ENCODE peak calls at places on chromosomes 3 and 15, in four cellular contexts. One of them, this sample, is unnamed.

GRCh38 chr3:181629029-181629428 is 82.7 kb upstream of the SOX2 start:
- DNase-seq in WERI-Rb-1: no peak
- DNase-seq in H9: no peak
- DNase-seq in cardiac muscle cell: peak; percentile 28
- DNase-seq in this sample: no peak

GRCh38 chr3:44019736-44020135 is 221.9 kb upstream of the TOPAZ1 start:
- DNase-seq in H9: no peak
- DNase-seq in WERI-Rb-1: no peak
- DNase-seq in cardiac muscle cell: no peak
- DNase-seq in this sample: no peak

GRCh38 chr3:195196266-195196665 is 74.7 kb downstream of the XXYLT1 start:
- DNase-seq in WERI-Rb-1: no peak
- DNase-seq in cardiac muscle cell: peak; percentile 59
- DNase-seq in H9: no peak
- DNase-seq in this sample: no peak

GRCh38 chr3:27978440-27978839 is 256.3 kb upstream of the EOMES start:
- DNase-seq in cardiac muscle cell: no peak
- DNase-seq in WERI-Rb-1: no peak
- DNase-seq in H9: no peak
- DNase-seq in this sample: no peak

GRCh38 chr15:91465696-91466095 is 365.6 kb downstream of the SV2B start:
- DNase-seq in cardiac muscle cell: no peak
- DNase-seq in WERI-Rb-1: no peak
- DNase-seq in H9: no peak
- DNase-seq in this sample: no peak

GRCh38 chr3:16090013-16090412 is 84.5 kb upstream of the GALNT15 start:
- DNase-seq in H9: no peak
- DNase-seq in WERI-Rb-1: no peak
- DNase-seq in cardiac muscle cell: peak; percentile 95
- DNase-seq in this sample: no peak

GRCh38 chr3:3165241-3165640 is 14.2 kb downstream of the CRBN start:
- DNase-seq in H9: no peak
- DNase-seq in cardiac muscle cell: no peak
- DNase-seq in WERI-Rb-1: no peak
- DNase-seq in this sample: no peak

GRCh38 chr15:39362832-39363561 is 217.9 kb upstream of the THBS1 start:
- DNase-seq in cardiac muscle cell: peak; percentile 90
- DNase-seq in H9: no peak
- DNase-seq in WERI-Rb-1: no peak
- DNase-seq in this sample: no peak

GRCh38 chr15:67072442-67072841 is 7.0 kb downstream of the SMAD3 start:
- DNase-seq in H9: no peak
- DNase-seq in cardiac muscle cell: no peak
- DNase-seq in WERI-Rb-1: no peak
- DNase-seq in this sample: no peak

GRCh38 chr3:160291290-160291908 is 66.2 kb downstream of the C3orf80 start:
- DNase-seq in WERI-Rb-1: no peak
- DNase-seq in H9: no peak
- DNase-seq in cardiac muscle cell: no peak
- DNase-seq in this sample: no peak

GRCh38 chr3:5232570-5232969 is 45.1 kb downstream of the EDEM1 start:
- DNase-seq in WERI-Rb-1: no peak
- DNase-seq in cardiac muscle cell: no peak
- DNase-seq in H9: peak; percentile 68
- DNase-seq in this sample: no peak

GRCh38 chr3:166263460-166263859 is 426.2 kb upstream of the BCHE start:
- DNase-seq in cardiac muscle cell: no peak
- DNase-seq in H9: no peak
- DNase-seq in WERI-Rb-1: no peak
- DNase-seq in this sample: no peak
- TF ChIP-seq CTCF in cardiac muscle cell: no peak
- TF ChIP-seq CTCF in H9: peak; percentile 20
- TF ChIP-seq CTCF in WERI-Rb-1: no peak
- TF ChIP-seq CTCF in this sample: peak; percentile 38

GRCh38 chr15:52464478-52464877 is 64.2 kb downstream of the MYO5A start:
- DNase-seq in WERI-Rb-1: no peak
- DNase-seq in cardiac muscle cell: no peak
- DNase-seq in H9: no peak
- DNase-seq in this sample: no peak

GRCh38 chr15:52466134-52466701 is 62.5 kb downstream of the MYO5A start:
- DNase-seq in H9: peak; percentile 68
- DNase-seq in cardiac muscle cell: no peak
- DNase-seq in WERI-Rb-1: no peak
- DNase-seq in this sample: no peak

GRCh38 chr15:52462806-52463360 is 65.8 kb downstream of the MYO5A start:
- DNase-seq in cardiac muscle cell: no peak
- DNase-seq in WERI-Rb-1: no peak
- DNase-seq in H9: no peak
- DNase-seq in this sample: no peak

GRCh38 chr15:52464040-52464439 is 64.6 kb downstream of the MYO5A start:
- DNase-seq in WERI-Rb-1: no peak
- DNase-seq in cardiac muscle cell: no peak
- DNase-seq in H9: no peak
- DNase-seq in this sample: no peak

GRCh38 chr15:52463638-52464037 is 65.0 kb downstream of the MYO5A start:
- DNase-seq in H9: no peak
- DNase-seq in WERI-Rb-1: no peak
- DNase-seq in cardiac muscle cell: peak; percentile 13
- DNase-seq in this sample: no peak
- TF ChIP-seq CTCF in H9: peak; percentile 12
- TF ChIP-seq CTCF in WERI-Rb-1: peak; percentile 5
- TF ChIP-seq CTCF in cardiac muscle cell: no peak
- TF ChIP-seq CTCF in this sample: no peak

GRCh38 chr15:90382305-90382704 is 5.7 kb upstream of the IQGAP1 start:
- DNase-seq in H9: no peak
- DNase-seq in cardiac muscle cell: no peak
- DNase-seq in WERI-Rb-1: no peak
- DNase-seq in this sample: no peak
- TF ChIP-seq CTCF in H9: no peak
- TF ChIP-seq CTCF in cardiac muscle cell: no peak
- TF ChIP-seq CTCF in WERI-Rb-1: no peak
- TF ChIP-seq CTCF in this sample: no peak

GRCh38 chr15:25268166-25268565 is 170.7 kb downstream of the UBE3A start:
- DNase-seq in WERI-Rb-1: no peak
- DNase-seq in cardiac muscle cell: no peak
- DNase-seq in H9: no peak
- DNase-seq in this sample: no peak
- TF ChIP-seq CTCF in WERI-Rb-1: peak; percentile 66
- TF ChIP-seq CTCF in cardiac muscle cell: no peak
- TF ChIP-seq CTCF in H9: peak; percentile 68
- TF ChIP-seq CTCF in this sample: peak; percentile 42

GRCh38 chr15:78069630-78070029 is 7.9 kb downstream of the TBC1D2B start:
- DNase-seq in H9: no peak
- DNase-seq in WERI-Rb-1: no peak
- DNase-seq in cardiac muscle cell: no peak
- DNase-seq in this sample: no peak
- TF ChIP-seq CTCF in H9: no peak
- TF ChIP-seq CTCF in WERI-Rb-1: no peak
- TF ChIP-seq CTCF in cardiac muscle cell: no peak
- TF ChIP-seq CTCF in this sample: no peak

GRCh38 chr15:80950291-80951078 is 39.1 kb downstream of the MESD start:
- DNase-seq in cardiac muscle cell: no peak
- DNase-seq in WERI-Rb-1: no peak
- DNase-seq in H9: no peak
- DNase-seq in this sample: no peak

GRCh38 chr15:80946576-80946975 is 43.0 kb downstream of the MESD start:
- DNase-seq in WERI-Rb-1: no peak
- DNase-seq in H9: no peak
- DNase-seq in cardiac muscle cell: no peak
- DNase-seq in this sample: no peak

GRCh38 chr15:80949756-80950155 is 39.9 kb downstream of the MESD start:
- DNase-seq in WERI-Rb-1: no peak
- DNase-seq in H9: no peak
- DNase-seq in cardiac muscle cell: no peak
- DNase-seq in this sample: no peak

GRCh38 chr15:80945605-80946004 is 44.0 kb downstream of the MESD start:
- DNase-seq in cardiac muscle cell: no peak
- DNase-seq in WERI-Rb-1: no peak
- DNase-seq in H9: no peak
- DNase-seq in this sample: no peak

DNA sequence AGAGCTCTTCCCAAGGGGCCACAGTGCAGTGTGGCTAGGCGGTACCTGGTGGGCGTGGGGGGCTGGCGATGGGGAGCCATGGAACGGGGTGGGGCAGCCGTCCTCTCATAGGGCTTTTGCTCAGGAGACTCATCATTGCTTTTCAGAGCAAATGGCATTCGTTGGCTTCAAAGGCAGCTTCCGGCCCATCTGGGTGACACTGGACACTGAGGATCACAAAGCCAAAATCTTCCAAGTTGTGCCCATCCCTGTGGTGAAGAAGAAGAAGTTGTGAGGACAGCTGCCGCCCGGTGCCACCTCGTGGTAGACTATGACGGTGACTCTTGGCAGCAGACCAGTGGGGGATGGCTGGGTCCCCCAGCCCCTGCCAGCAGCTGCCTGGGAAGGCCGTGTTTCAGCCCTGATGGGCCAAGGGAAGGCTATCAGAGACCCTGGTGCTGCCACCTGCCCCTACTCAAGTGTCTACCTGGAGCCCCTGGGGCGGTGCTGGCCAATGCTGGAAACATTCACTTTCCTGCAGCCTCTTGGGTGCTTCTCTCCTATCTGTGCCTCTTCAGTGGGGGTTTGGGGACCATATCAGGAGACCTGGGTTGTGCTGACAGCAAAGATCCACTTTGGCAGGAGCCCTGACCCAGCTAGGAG is 40.8 kb downstream of the MESD start:
- DNase-seq in cardiac muscle cell: no peak
- DNase-seq in WERI-Rb-1: no peak
- DNase-seq in H9: no peak
- DNase-seq in this sample: no peak
- TF ChIP-seq CTCF in cardiac muscle cell: no peak
- TF ChIP-seq CTCF in WERI-Rb-1: no peak
- TF ChIP-seq CTCF in H9: no peak
- TF ChIP-seq CTCF in this sample: no peak

DNA sequence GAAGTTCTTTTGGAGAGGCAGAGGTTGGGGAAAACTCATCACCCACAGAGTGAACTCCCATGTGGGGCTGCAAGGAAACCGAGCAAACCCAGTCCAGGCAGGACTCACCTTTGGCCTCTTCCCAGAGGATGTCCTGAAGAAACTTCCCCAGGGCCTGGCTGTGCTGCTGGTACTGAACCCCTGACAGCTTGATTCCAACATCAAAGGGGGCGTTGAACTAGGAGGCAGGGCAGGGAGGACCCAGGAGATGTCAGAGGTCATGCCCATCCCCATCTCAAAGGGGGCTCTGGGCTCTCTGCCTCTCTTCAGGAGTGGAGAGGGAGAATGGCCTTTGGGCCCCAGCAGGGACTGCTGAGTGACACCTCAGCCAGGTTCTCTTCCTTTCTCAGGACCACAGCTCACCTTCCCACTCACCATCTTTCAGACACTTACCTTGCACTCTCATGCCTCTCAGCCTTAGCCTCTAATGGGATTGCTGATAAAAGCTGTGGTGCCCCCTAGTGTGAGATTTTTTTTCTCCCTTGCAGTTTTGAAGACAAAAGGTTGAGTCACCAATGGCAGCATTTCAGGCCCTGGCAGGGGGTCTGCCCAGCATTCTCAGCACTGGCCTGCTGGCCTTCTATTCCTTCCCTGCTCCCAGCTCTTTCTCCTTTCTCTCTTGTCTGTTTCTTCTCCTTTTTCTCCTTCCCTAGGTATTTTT is 6.0 kb downstream of the GHRL start:
- DNase-seq in cardiac muscle cell: peak; percentile 84
- DNase-seq in H9: peak; percentile 67
- DNase-seq in WERI-Rb-1: no peak
- DNase-seq in this sample: no peak
- TF ChIP-seq CTCF in cardiac muscle cell: peak; percentile 54
- TF ChIP-seq CTCF in H9: peak; percentile 22
- TF ChIP-seq CTCF in WERI-Rb-1: no peak
- TF ChIP-seq CTCF in this sample: no peak

DNA sequence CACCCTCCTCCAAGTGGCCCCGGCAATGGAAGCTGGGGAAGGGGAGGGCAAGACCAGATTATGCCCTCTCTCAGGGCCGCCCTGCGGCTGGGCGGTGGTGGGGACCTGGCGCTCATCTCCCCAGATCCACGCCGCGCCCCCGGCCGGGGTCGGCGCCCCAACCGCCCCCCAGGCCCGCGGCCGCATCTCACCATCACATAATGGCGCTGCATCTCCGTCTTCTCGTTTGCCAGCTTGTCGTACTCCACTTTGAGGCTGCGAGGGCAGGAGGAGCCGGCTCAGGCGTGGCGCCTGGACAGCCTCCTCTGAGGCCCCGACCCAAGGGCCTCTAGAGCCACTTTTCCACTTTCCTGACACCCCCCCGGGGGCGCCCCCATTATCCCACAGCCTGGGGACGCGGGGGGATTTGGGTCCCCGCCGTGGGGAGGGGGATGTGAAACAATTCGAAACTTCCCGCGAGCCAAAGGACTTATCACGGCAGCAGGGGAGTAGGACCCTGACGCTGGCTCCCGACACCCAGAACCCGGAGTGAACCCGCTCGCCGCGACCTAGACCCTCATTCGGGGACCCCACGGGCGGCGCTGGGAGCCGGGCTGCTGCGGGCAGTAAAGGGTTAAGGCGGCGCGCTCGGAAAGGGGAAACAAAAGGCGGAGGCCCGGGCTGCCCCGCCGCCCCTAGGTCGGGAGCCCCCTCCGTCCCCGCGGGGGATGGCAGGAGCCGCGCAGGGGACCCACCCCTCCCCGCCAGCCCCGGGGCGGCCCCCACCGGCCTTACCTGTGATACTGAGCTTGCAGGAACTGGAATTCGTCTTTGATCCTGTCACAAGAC is 2.1 kb downstream of the TLE3 start:
- DNase-seq in WERI-Rb-1: peak; percentile 57
- DNase-seq in H9: peak; percentile 74
- DNase-seq in cardiac muscle cell: peak; percentile 23
- DNase-seq in this sample: no peak
- TF ChIP-seq CTCF in WERI-Rb-1: peak; percentile 11
- TF ChIP-seq CTCF in H9: peak; percentile 40
- TF ChIP-seq CTCF in cardiac muscle cell: no peak
- TF ChIP-seq CTCF in this sample: peak; percentile 44

DNA sequence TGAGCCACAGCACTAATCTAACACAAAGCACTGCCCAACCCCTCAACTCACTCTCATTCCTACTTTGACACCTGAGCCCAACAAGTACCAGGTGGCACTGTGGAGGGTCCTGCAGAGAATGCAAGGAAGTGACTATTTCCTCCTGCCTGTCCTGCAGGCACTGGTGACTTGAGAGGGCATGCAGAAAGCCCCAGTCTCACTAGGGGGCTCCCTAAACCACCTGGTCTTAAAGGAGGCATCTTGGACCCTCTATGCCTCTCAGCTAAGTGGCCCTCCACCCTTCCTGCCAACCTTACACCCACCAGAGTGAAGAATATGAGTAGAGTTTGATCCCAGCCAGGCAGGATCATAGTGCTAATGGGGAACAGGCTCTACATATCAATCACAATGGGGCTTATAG is 15.2 kb downstream of the TRAIP start:
- DNase-seq in WERI-Rb-1: peak; percentile 59
- DNase-seq in cardiac muscle cell: peak; percentile 30
- DNase-seq in H9: peak; percentile 68
- DNase-seq in this sample: peak; percentile 30
- TF ChIP-seq CTCF in WERI-Rb-1: peak; percentile 85
- TF ChIP-seq CTCF in cardiac muscle cell: peak; percentile 48
- TF ChIP-seq CTCF in H9: peak; percentile 64
- TF ChIP-seq CTCF in this sample: peak; percentile 43